ENCODE peak calls at places on chromosomes 3 and 15, in four cellular contexts. One of them, this sample, is unnamed.
A peak's percentile ranks its signal among the peaks of the same experiment; 100 is the strongest.

GRCh38 chr15:87743557-87743956 is 513.0 kb downstream of the NTRK3 start:
- DNase-seq in GM12878: no peak
- DNase-seq in HEK293T: no peak
- DNase-seq in K562: no peak
- DNase-seq in this sample: no peak

GRCh38 chr3:58585005-58585786 is 8.0 kb upstream of the FAM107A start:
- DNase-seq in GM12878: no peak
- DNase-seq in HEK293T: peak; percentile 93
- DNase-seq in K562: peak; percentile 68
- DNase-seq in this sample: peak; percentile 43

GRCh38 chr3:31505353-31506048 is 27.2 kb upstream of the STT3B start:
- DNase-seq in GM12878: no peak
- DNase-seq in HEK293T: no peak
- DNase-seq in K562: no peak
- DNase-seq in this sample: no peak

GRCh38 chr3:16883726-16884083 is 1.1 kb upstream of the PLCL2 start:
- DNase-seq in GM12878: no peak
- DNase-seq in HEK293T: no peak
- DNase-seq in K562: no peak
- DNase-seq in this sample: no peak

GRCh38 chr3:28912120-28912885 is 368.6 kb upstream of the RBMS3 start:
- DNase-seq in GM12878: no peak
- DNase-seq in HEK293T: no peak
- DNase-seq in K562: no peak
- DNase-seq in this sample: no peak

GRCh38 chr3:157452097-157452496 is 15.4 kb downstream of the PTX3 start:
- DNase-seq in GM12878: no peak
- DNase-seq in HEK293T: no peak
- DNase-seq in K562: no peak
- DNase-seq in this sample: no peak

GRCh38 chr15:74179983-74180688 is 6.6 kb downstream of the ISLR start:
- DNase-seq in GM12878: no peak
- DNase-seq in HEK293T: no peak
- DNase-seq in K562: no peak
- DNase-seq in this sample: no peak

GRCh38 chr3:37668431-37668830 is 193.2 kb upstream of the CTDSPL start:
- DNase-seq in GM12878: no peak
- DNase-seq in HEK293T: no peak
- DNase-seq in K562: no peak
- DNase-seq in this sample: no peak

GRCh38 chr15:31758126-31758525 is 272.2 kb upstream of the CHRNA7 start:
- DNase-seq in GM12878: peak; percentile 9
- DNase-seq in HEK293T: peak; percentile 22
- DNase-seq in K562: no peak
- DNase-seq in this sample: no peak

GRCh38 chr3:98954242-98954641 is 52.7 kb upstream of the DCBLD2 start:
- DNase-seq in GM12878: no peak
- DNase-seq in HEK293T: no peak
- DNase-seq in K562: no peak
- DNase-seq in this sample: no peak

GRCh38 chr3:10434144-10434937 is 71.0 kb downstream of the ATP2B2 start:
- DNase-seq in GM12878: no peak
- DNase-seq in HEK293T: no peak
- DNase-seq in K562: no peak
- DNase-seq in this sample: no peak

GRCh38 chr3:45507820-45508317 is 86.7 kb upstream of the LIMD1 start:
- DNase-seq in GM12878: no peak
- DNase-seq in HEK293T: peak; percentile 54
- DNase-seq in K562: peak; percentile 39
- DNase-seq in this sample: no peak

GRCh38 chr3:63993653-63994079 is 29.6 kb downstream of the PSMD6 start:
- DNase-seq in GM12878: no peak
- DNase-seq in HEK293T: peak; percentile 80
- DNase-seq in K562: peak; percentile 62
- DNase-seq in this sample: peak; percentile 50

GRCh38 chr3:55779543-55779942 is 292.4 kb upstream of the WNT5A start:
- DNase-seq in GM12878: no peak
- DNase-seq in HEK293T: no peak
- DNase-seq in K562: no peak
- DNase-seq in this sample: no peak

GRCh38 chr3:53844262-53845102 is 1.7 kb downstream of the CHDH start:
- DNase-seq in GM12878: no peak
- DNase-seq in HEK293T: no peak
- DNase-seq in K562: no peak
- DNase-seq in this sample: peak; percentile 85

GRCh38 chr3:133820889-133821675 is 15.5 kb downstream of the SRPRB start:
- DNase-seq in GM12878: no peak
- DNase-seq in HEK293T: no peak
- DNase-seq in K562: no peak
- DNase-seq in this sample: no peak

GRCh38 chr3:99690761-99691369 is 52.5 kb downstream of the COL8A1 start:
- DNase-seq in GM12878: no peak
- DNase-seq in HEK293T: no peak
- DNase-seq in K562: no peak
- DNase-seq in this sample: no peak

GRCh38 chr3:43180027-43180426 is 74.1 kb upstream of the POMGNT2 start:
- DNase-seq in GM12878: peak; percentile 26
- DNase-seq in HEK293T: no peak
- DNase-seq in K562: no peak
- DNase-seq in this sample: peak; percentile 73

GRCh38 chr15:90959028-90959595 is 4.4 kb downstream of the RCCD1 start:
- DNase-seq in GM12878: no peak
- DNase-seq in HEK293T: no peak
- DNase-seq in K562: no peak
- DNase-seq in this sample: no peak

GRCh38 chr3:50177346-50177745 is 14.1 kb upstream of the GNAT1 start:
- DNase-seq in GM12878: no peak
- DNase-seq in HEK293T: no peak
- DNase-seq in K562: no peak
- DNase-seq in this sample: no peak

GRCh38 chr3:12557472-12558105 is 702 bp downstream of the MKRN2 start:
- DNase-seq in GM12878: no peak
- DNase-seq in HEK293T: no peak
- DNase-seq in K562: no peak
- DNase-seq in this sample: peak; percentile 49

GRCh38 chr3:177770821-177771220 is 573.5 kb upstream of the TBL1XR1 start:
- DNase-seq in GM12878: no peak
- DNase-seq in HEK293T: no peak
- DNase-seq in K562: no peak
- DNase-seq in this sample: no peak

GRCh38 chr3:31364711-31365110 is 168.0 kb upstream of the STT3B start:
- DNase-seq in GM12878: no peak
- DNase-seq in HEK293T: no peak
- DNase-seq in K562: no peak
- DNase-seq in this sample: no peak

GRCh38 chr15:52309154-52309548 is 13.5 kb upstream of the MYO5C start:
- DNase-seq in GM12878: peak; percentile 55
- DNase-seq in HEK293T: no peak
- DNase-seq in K562: no peak
- DNase-seq in this sample: no peak

GRCh38 chr3:7249493-7250076 is 388.7 kb downstream of the GRM7 start:
- DNase-seq in GM12878: no peak
- DNase-seq in HEK293T: no peak
- DNase-seq in K562: no peak
- DNase-seq in this sample: no peak

GRCh38 chr3:153242900-153243299 is 80.9 kb downstream of the RAP2B start:
- DNase-seq in GM12878: no peak
- DNase-seq in HEK293T: no peak
- DNase-seq in K562: no peak
- DNase-seq in this sample: no peak

GRCh38 chr3:47425383-47425778 is 44.6 kb downstream of the PTPN23 start:
- DNase-seq in GM12878: no peak
- DNase-seq in HEK293T: no peak
- DNase-seq in K562: no peak
- DNase-seq in this sample: no peak

GRCh38 chr3:119211803-119212202 is 28.9 kb downstream of the B4GALT4 start:
- DNase-seq in GM12878: no peak
- DNase-seq in HEK293T: no peak
- DNase-seq in K562: no peak
- DNase-seq in this sample: no peak

GRCh38 chr3:12249519-12249918 is 39.4 kb upstream of the PPARG start:
- DNase-seq in GM12878: no peak
- DNase-seq in HEK293T: no peak
- DNase-seq in K562: no peak
- DNase-seq in this sample: no peak

GRCh38 chr15:90610220-90610619 is 80.5 kb downstream of the CRTC3 start:
- DNase-seq in GM12878: no peak
- DNase-seq in HEK293T: no peak
- DNase-seq in K562: no peak
- DNase-seq in this sample: no peak

GRCh38 chr15:66838671-66839239 is 136.7 kb downstream of the SMAD6 start:
- DNase-seq in GM12878: no peak
- DNase-seq in HEK293T: peak; percentile 60
- DNase-seq in K562: peak; percentile 61
- DNase-seq in this sample: peak; percentile 33

GRCh38 chr3:148882288-148882687 is 17.2 kb downstream of the CPA3 start:
- DNase-seq in GM12878: no peak
- DNase-seq in HEK293T: no peak
- DNase-seq in K562: no peak
- DNase-seq in this sample: no peak

GRCh38 chr15:72994778-72995177 is 57.5 kb upstream of the NEO1 start:
- DNase-seq in GM12878: no peak
- DNase-seq in HEK293T: no peak
- DNase-seq in K562: no peak
- DNase-seq in this sample: no peak

GRCh38 chr3:39505866-39506738 is 38.6 kb downstream of the MOBP start:
- DNase-seq in GM12878: no peak
- DNase-seq in HEK293T: no peak
- DNase-seq in K562: no peak
- DNase-seq in this sample: no peak

GRCh38 chr3:39501059-39501458 is 33.6 kb downstream of the MOBP start:
- DNase-seq in GM12878: no peak
- DNase-seq in HEK293T: no peak
- DNase-seq in K562: no peak
- DNase-seq in this sample: no peak

GRCh38 chr3:39502838-39503145 is 35.3 kb downstream of the MOBP start:
- DNase-seq in GM12878: no peak
- DNase-seq in HEK293T: no peak
- DNase-seq in K562: no peak
- DNase-seq in this sample: no peak

GRCh38 chr3:39499651-39500273 is 32.3 kb downstream of the MOBP start:
- DNase-seq in GM12878: no peak
- DNase-seq in HEK293T: no peak
- DNase-seq in K562: no peak
- DNase-seq in this sample: peak; percentile 9

DNA sequence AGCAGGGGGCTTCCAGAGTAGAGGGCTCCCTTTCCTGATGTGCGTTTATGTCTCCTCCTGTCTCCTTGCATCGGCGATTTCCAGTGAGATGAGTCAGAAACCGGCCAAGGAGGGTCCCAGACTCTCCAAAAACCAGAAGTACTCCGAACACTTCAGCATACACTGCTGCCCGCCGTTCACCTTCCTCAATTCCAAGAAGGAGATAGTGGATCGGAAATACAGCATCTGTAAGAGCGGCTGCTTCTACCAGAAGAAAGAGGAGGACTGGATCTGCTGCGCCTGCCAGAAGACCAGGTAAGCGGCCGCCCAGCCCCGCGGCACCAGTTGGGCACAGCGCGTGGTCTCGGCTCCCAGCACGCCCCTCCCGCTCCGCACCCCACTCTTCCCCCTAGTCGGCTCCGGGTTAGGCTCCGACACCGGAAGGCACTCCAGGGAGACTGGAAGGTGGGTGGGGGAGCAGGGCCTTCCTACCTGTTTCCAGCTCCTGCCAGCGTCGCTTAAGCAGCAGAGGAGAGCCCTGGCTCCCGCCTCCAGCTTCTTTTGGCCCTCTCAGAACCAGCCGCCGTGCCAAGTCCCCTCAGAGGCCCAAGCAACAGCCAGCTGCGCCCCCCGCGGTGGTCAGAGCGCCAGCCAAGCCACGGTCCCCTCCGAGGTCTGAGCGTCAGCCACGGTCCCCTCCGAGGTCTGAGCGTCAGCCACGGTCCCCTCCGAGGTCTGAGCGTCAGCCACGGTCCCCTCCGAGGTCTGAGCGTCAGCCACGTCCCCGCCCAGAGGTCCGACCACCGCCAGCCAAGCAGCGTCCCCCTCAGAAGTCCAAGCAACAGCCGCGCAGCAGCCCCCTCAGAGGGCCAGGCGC is 34.7 kb downstream of the MOBP start:
- DNase-seq in GM12878: no peak
- DNase-seq in HEK293T: no peak
- DNase-seq in K562: no peak
- DNase-seq in this sample: no peak
- TF ChIP-seq TARDBP in GM12878: no peak
- TF ChIP-seq TARDBP in HEK293T: no peak
- TF ChIP-seq TARDBP in K562: no peak
- TF ChIP-seq TARDBP in this sample: no peak

DNA sequence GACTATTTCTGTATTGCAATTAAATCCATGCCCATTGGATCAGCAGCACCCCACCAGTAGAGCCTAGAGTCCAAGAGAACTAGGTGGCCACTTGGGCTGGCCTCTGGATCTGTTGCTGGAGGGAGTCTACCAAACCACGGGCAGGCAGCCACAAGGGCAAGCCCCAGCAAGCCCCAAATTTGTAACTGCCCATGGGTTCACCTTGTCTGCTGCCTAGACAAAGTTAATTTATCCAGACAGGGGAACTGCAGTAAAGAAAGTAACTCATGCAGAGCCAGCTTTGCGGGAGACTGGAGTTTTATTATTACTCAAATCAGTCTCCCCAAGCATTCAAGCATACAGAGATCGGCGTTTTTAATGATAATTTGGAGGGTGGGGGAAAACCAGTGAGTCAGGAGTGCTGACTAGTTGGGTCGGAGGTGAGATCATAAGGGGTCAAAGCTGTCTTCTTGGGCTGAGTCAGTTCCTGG is 74.0 kb upstream of the TERB2 start:
- DNase-seq in GM12878: peak; percentile 92
- DNase-seq in HEK293T: no peak
- DNase-seq in K562: no peak
- DNase-seq in this sample: no peak
- TF ChIP-seq TARDBP in GM12878: no peak
- TF ChIP-seq TARDBP in HEK293T: no peak
- TF ChIP-seq TARDBP in K562: no peak
- TF ChIP-seq TARDBP in this sample: no peak

GRCh38 chr3:66401157-66401550 is 99.7 kb downstream of the LRIG1 start:
- DNase-seq in GM12878: no peak
- DNase-seq in HEK293T: no peak
- DNase-seq in K562: no peak
- DNase-seq in this sample: no peak
- TF ChIP-seq TARDBP in GM12878: no peak
- TF ChIP-seq TARDBP in HEK293T: no peak
- TF ChIP-seq TARDBP in K562: no peak
- TF ChIP-seq TARDBP in this sample: no peak

GRCh38 chr3:159857840-159858239 is 130.8 kb upstream of the IL12A start:
- DNase-seq in GM12878: no peak
- DNase-seq in HEK293T: no peak
- DNase-seq in K562: no peak
- DNase-seq in this sample: no peak

GRCh38 chr3:159860269-159860668 is 128.4 kb upstream of the IL12A start:
- DNase-seq in GM12878: no peak
- DNase-seq in HEK293T: no peak
- DNase-seq in K562: no peak
- DNase-seq in this sample: no peak

GRCh38 chr3:159859424-159859823 is 129.2 kb upstream of the IL12A start:
- DNase-seq in GM12878: no peak
- DNase-seq in HEK293T: no peak
- DNase-seq in K562: no peak
- DNase-seq in this sample: no peak

GRCh38 chr3:159859836-159860235 is 128.8 kb upstream of the IL12A start:
- DNase-seq in GM12878: no peak
- DNase-seq in HEK293T: no peak
- DNase-seq in K562: no peak
- DNase-seq in this sample: no peak

GRCh38 chr3:159858650-159859049 is 130.0 kb upstream of the IL12A start:
- DNase-seq in GM12878: no peak
- DNase-seq in HEK293T: no peak
- DNase-seq in K562: no peak
- DNase-seq in this sample: no peak
- TF ChIP-seq TARDBP in GM12878: no peak
- TF ChIP-seq TARDBP in HEK293T: no peak
- TF ChIP-seq TARDBP in K562: no peak
- TF ChIP-seq TARDBP in this sample: no peak